ENCODE peak calls at places on chromosome 4, in ten cellular contexts. D, N, A, T, W, U, M, H, P and E are unnamed samples.
A peak's percentile ranks its signal among the peaks of the same experiment; 100 is the strongest.

GRCh38 chr4:173990126-173990878 is 293.2 kb downstream of the FBXO8 start:
- DNase-seq in P (peak; percentile 8), T (peak; percentile 46), A (peak; percentile 20), N (peak; percentile 6), D (peak; percentile 8), M (peak; percentile 51), H (peak; percentile 66), W (peak; percentile 75), U (peak; percentile 70), E (peak; percentile 45)

GRCh38 chr4:36208884-36209473 is 35.3 kb downstream of the ARAP2 start:
- DNase-seq in U (no peak), W (no peak), M (no peak), P (no peak), H (no peak), D (no peak), T (no peak), A (no peak), N (no peak), E (peak; percentile 80)

GRCh38 chr4:25423548-25423947 is 46.5 kb downstream of the ANAPC4 start:
- DNase-seq in A (no peak), M (no peak), W (no peak), U (no peak), H (peak; percentile 37), P (no peak), N (no peak), T (no peak), D (no peak), E (no peak)

GRCh38 chr4:57190651-57191481 is 80.7 kb upstream of the IGFBP7 start:
- DNase-seq in N (peak; percentile 31), T (peak; percentile 13), W (peak; percentile 64), U (peak; percentile 84), P (peak; percentile 11), D (peak; percentile 5), H (no peak), M (peak; percentile 56), A (peak; percentile 35), E (peak; percentile 7)

GRCh38 chr4:80500593-80500992 is 165.1 kb downstream of the CFAP299 start:
- DNase-seq in U (no peak), T (no peak), N (peak; percentile 35), M (no peak), P (peak; percentile 7), W (no peak), A (no peak), D (no peak), H (no peak), E (no peak)

GRCh38 chr4:169059294-169060201 is 49.5 kb upstream of the CBR4 start:
- DNase-seq in W (no peak), N (no peak), U (no peak), M (no peak), H (no peak), T (no peak), A (no peak), D (no peak), P (no peak), E (no peak)

GRCh38 chr4:142414336-142414945 is 431.7 kb downstream of the INPP4B start:
- DNase-seq in D (no peak), A (peak; percentile 25), P (no peak), H (no peak), W (no peak), U (no peak), M (no peak), T (no peak), N (no peak), E (no peak)

GRCh38 chr4:165873298-165874071 is 448 bp downstream of the TLL1 start:
- DNase-seq in M (peak; percentile 55), T (no peak), A (peak; percentile 35), N (no peak), W (peak; percentile 78), U (peak; percentile 47), D (peak; percentile 17), P (peak; percentile 56), H (peak; percentile 87), E (peak; percentile 57)

GRCh38 chr4:145879598-145879997 is 59.0 kb downstream of the ZNF827 start:
- DNase-seq in M (peak; percentile 12), T (peak; percentile 20), U (no peak), H (no peak), P (no peak), W (no peak), D (no peak), A (no peak), N (no peak), E (no peak)

GRCh38 chr4:102036619-102037376 is 246.3 kb downstream of the BANK1 start:
- DNase-seq in A (peak; percentile 37), U (peak; percentile 23), N (no peak), H (peak; percentile 48), P (no peak), T (peak; percentile 25), M (peak; percentile 11), W (no peak), D (no peak), E (no peak)

GRCh38 chr4:40363945-40364344 is 28.8 kb downstream of the CHRNA9 start:
- DNase-seq in W (no peak), H (no peak), P (no peak), D (no peak), T (no peak), A (no peak), N (no peak), M (no peak), U (no peak), E (no peak)

GRCh38 chr4:54225671-54226398 is 3.3 kb upstream of the PDGFRA start:
- DNase-seq in M (peak; percentile 16), A (no peak), D (no peak), T (no peak), H (peak; percentile 85), N (no peak), W (peak; percentile 29), P (no peak), U (peak; percentile 61), E (no peak)

GRCh38 chr4:124322234-124322831 is 390.2 kb downstream of the ANKRD50 start:
- DNase-seq in H (no peak), M (peak; percentile 43), N (peak; percentile 45), T (peak; percentile 49), U (peak; percentile 37), W (peak; percentile 29), D (peak; percentile 3), A (peak; percentile 35), P (peak; percentile 24), E (peak; percentile 44)

GRCh38 chr4:28225005-28225404 is 1364.4 kb downstream of the STIM2 start:
- DNase-seq in W (peak; percentile 67), A (peak; percentile 27), M (peak; percentile 64), H (no peak), N (peak; percentile 6), U (peak; percentile 81), P (peak; percentile 52), T (peak; percentile 67), D (peak; percentile 3), E (peak; percentile 35)

DNA sequence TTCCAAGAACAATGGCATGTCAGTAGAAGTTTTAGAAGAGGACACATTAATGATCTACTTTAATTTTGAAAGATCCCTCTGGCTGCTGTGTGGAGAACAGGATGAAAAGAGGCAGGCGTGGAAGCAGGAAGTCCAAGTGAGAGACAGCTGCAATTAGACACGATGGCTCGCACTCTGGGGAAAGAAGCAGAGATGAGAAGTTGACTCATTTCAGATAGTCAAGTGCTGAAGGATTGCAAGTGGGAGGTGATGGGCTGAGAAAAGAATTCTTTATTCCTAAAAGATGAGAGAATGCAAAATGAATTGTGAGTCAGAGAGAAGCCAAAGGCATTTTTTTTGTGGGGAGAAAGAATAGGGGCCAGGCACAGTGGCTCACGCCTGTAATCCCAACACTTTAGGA is 16.5 kb downstream of the RXFP1 start:
- DNase-seq in D (no peak), U (peak; percentile 21), M (no peak), A (peak; percentile 90), P (peak; percentile 68), W (no peak), H (peak; percentile 52), T (peak; percentile 53), N (no peak), E (no peak)
- H3K4me2 ChIP-seq in D (no peak overlapping the region), U (no peak overlapping the region), M (no peak overlapping the region), A (no peak overlapping the region), P (no peak overlapping the region), W (no peak overlapping the region), H (peak overlapping the region; percentile 19), T (no peak overlapping the region), N (no peak overlapping the region), E (no peak overlapping the region)

GRCh38 chr4:38021751-38022150 is 61.6 kb downstream of the PTTG2 start:
- DNase-seq in U (no peak), H (no peak), N (no peak), D (no peak), W (no peak), P (no peak), M (no peak), A (no peak), T (no peak), E (no peak)
- H3K4me2 ChIP-seq in U (no peak overlapping the region), H (no peak overlapping the region), N (no peak overlapping the region), D (no peak overlapping the region), W (no peak overlapping the region), P (no peak overlapping the region), M (no peak overlapping the region), A (no peak overlapping the region), T (no peak overlapping the region), E (no peak overlapping the region)

DNA sequence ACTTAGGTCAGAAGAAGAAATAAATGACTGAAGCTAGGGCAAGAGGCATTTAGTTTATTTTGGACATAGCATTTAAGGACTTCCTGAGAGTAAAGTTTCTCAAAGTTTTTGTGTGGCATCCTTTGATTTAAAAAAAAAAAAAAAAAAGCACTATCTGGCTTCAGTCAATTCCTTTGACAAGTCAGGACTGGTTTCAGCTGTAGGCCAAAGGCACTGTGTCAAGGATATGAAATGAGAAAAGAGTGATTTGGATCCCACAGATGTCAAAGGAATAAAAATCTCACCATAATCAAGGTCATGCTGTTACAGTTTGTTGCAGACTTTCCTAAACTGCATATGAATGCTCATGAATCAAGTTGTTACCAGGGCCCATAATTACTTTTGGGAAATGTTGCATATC is 33.4 kb upstream of the ADAMTS3 start:
- DNase-seq in N (no peak), M (no peak), D (no peak), H (no peak), W (no peak), U (no peak), P (peak; percentile 48), T (no peak), A (no peak), E (no peak)
- H3K4me2 ChIP-seq in N (no peak overlapping the region), M (no peak overlapping the region), D (no peak overlapping the region), H (no peak overlapping the region), W (no peak overlapping the region), U (no peak overlapping the region), P (no peak overlapping the region), T (no peak overlapping the region), A (no peak overlapping the region), E (no peak overlapping the region)

GRCh38 chr4:2859514-2859913 is 15.9 kb downstream of the ADD1 start:
- DNase-seq in M (no peak), T (no peak), A (no peak), W (no peak), H (no peak), U (no peak), P (no peak), N (peak; percentile 69), D (no peak), E (no peak)

GRCh38 chr4:2857349-2857927 is 13.8 kb downstream of the ADD1 start:
- DNase-seq in T (no peak), H (no peak), W (no peak), N (no peak), D (no peak), M (no peak), P (no peak), U (no peak), A (no peak), E (no peak)

GRCh38 chr4:2856266-2856665 is 12.6 kb downstream of the ADD1 start:
- DNase-seq in P (no peak), T (no peak), N (no peak), M (no peak), D (no peak), U (no peak), W (no peak), A (no peak), H (no peak), E (no peak)

GRCh38 chr4:2860391-2861348 is 17.0 kb downstream of the ADD1 start:
- DNase-seq in P (no peak), H (no peak), W (peak; percentile 27), T (peak; percentile 24), N (no peak), D (no peak), U (peak; percentile 90), A (peak; percentile 65), M (no peak), E (no peak)

GRCh38 chr4:2858451-2859217 is 15.0 kb downstream of the ADD1 start:
- DNase-seq in N (no peak), W (no peak), P (peak; percentile 11), T (peak; percentile 58), H (no peak), A (peak; percentile 69), D (no peak), U (no peak), M (no peak), E (no peak)
- H3K4me2 ChIP-seq in N (no peak overlapping the region), W (no peak overlapping the region), P (no peak overlapping the region), T (peak overlapping the region; percentile 31), H (peak overlapping the region; percentile 12), A (peak overlapping the region; percentile 41), D (no peak overlapping the region), U (no peak overlapping the region), M (peak overlapping the region; percentile 13), E (no peak overlapping the region)